ENCODE peak calls at places on chromosomes 2 and 18, in four cellular contexts. U is H9, C is H1, D is trophoblast cell. F is an unnamed sample.
A peak's percentile ranks its signal among the peaks of the same experiment; 100 is the strongest.

GRCh38 chr2:12456293-12457151 is 260.2 kb upstream of the TRIB2 start:
- DNase-seq in U (no peak), D (peak; percentile 100), C (no peak), F (no peak)

GRCh38 chr18:6947328-6948030 is 170.1 kb downstream of the LAMA1 start:
- DNase-seq in U (no peak), C (no peak), D (no peak), F (no peak)

GRCh38 chr2:132585982-132586608 is 83.9 kb downstream of the LYPD1 start:
- DNase-seq in D (no peak), C (no peak), U (no peak), F (no peak)

GRCh38 chr2:23594079-23594494 is 209.1 kb downstream of the KLHL29 start:
- DNase-seq in D (peak; percentile 31), C (no peak), U (no peak), F (no peak)

GRCh38 chr2:95531254-95531771 is 46.8 kb upstream of the TRIM43B start:
- DNase-seq in D (no peak), U (no peak), C (no peak), F (no peak)

GRCh38 chr2:215565897-215566296 is 130.0 kb upstream of the FN1 start:
- DNase-seq in C (no peak), D (peak; percentile 13), U (no peak), F (no peak)

GRCh38 chr2:72222829-72223564 is 75.3 kb upstream of the CYP26B1 start:
- DNase-seq in D (peak; percentile 25), U (no peak), C (no peak), F (no peak)

GRCh38 chr2:97011977-97012569 is 25.7 kb upstream of the FAM178B start:
- DNase-seq in D (peak; percentile 77), C (no peak), U (no peak), F (peak; percentile 15)

GRCh38 chr2:212959469-212960117 is 191.8 kb downstream of the IKZF2 start:
- DNase-seq in D (peak; percentile 95), U (no peak), C (no peak), F (no peak)

GRCh38 chr18:59446012-59446411 is 86.9 kb upstream of the LMAN1 start:
- DNase-seq in U (no peak), D (peak; percentile 8), C (no peak), F (peak; percentile 23)

GRCh38 chr2:67399831-67400489 is 2.8 kb downstream of the ETAA1 start:
- DNase-seq in D (no peak), U (no peak), C (no peak), F (no peak)

DNA sequence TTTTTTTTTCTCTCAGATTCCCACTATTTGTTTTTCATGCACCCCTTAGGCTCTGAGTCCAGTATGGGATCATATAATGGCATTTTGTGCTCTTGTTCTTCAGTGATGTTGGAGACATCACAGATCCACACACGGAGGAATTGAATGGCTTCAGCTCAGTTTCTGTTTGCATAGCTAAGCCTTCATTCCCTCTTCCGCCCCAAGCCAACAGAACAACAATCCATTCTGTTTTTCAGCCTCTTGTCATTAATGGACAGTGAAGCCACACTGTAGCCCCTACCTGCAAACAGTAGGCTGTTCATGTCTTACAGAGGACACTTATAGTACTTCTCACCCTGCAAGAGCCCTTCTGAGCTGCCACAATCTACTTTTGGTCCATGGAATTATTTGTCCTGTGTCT is 64.0 kb upstream of the ZSWIM2 start:
- DNase-seq in C (no peak), U (no peak), D (no peak), F (no peak)
- H2BK12ac ChIP-seq in C (no peak overlapping the region), U (no peak overlapping the region), D (no peak overlapping the region), F (no peak overlapping the region)

DNA sequence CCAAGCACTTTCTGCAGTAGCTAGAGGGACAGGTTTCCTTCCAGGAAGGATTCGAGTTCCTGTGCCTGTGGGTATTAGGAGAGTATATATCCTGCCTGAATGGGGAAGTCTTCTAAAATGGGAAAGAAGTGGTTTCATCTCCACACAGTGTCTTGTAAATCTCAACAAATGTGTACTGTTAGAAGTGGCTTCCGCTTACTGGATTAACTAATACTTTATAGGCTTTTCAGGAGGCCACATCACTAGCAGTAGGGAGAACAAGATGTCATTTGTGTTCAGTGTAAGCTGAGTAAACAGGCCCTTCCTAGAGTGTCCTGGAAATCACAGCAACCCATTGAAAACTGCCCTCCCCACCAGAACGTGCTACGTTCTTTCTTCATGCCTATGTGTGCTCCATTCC is 12.5 kb upstream of the POLR1B start:
- DNase-seq in D (no peak), U (no peak), C (no peak), F (no peak)
- H2BK12ac ChIP-seq in D (no peak overlapping the region), U (no peak overlapping the region), C (no peak overlapping the region), F (no peak overlapping the region)

DNA sequence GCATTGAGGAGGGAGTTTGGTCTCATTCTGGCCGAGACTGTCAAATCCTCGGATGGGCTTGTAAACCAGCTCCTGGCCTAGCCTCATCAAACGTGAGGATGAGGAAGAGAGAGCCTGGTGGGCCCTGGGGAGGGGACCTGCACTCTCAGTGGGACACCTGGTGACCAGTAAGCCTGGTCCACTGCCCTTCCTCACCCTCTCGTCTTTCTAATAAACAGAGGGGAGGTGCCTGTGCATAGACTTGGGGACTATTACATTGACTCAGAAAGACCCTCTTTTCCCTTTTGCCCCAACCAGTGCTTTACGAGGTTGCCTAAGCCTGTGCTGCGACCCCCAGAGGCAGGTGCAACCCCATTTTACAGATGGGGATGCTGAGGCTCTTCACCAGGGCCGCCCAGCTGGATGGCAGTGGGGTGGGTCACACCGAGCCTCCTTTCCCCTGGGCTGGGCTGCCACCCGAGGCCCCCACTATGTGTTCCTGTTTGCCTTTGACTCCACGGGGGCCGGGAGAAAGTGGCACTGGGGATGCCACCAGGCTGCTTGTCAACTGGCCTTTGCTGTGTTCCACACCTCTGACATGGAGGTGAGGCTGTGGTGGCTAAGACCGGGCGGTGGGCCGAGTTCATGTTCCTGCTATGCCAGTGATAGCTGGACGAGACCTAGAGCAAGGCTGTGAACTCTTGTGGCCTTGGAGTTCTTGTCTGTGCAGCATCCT is 85.9 kb downstream of the GLI2 start:
- DNase-seq in C (no peak), U (no peak), D (no peak), F (no peak)
- H2BK12ac ChIP-seq in C (peak overlapping the region; percentile 35), U (no peak overlapping the region), D (no peak overlapping the region), F (no peak overlapping the region)

GRCh38 chr2:233419626-233420431 is 65.5 kb downstream of the DGKD start:
- DNase-seq in U (no peak), D (no peak), C (no peak), F (no peak)
- H2BK12ac ChIP-seq in U (no peak overlapping the region), D (no peak overlapping the region), C (no peak overlapping the region), F (no peak overlapping the region)

DNA sequence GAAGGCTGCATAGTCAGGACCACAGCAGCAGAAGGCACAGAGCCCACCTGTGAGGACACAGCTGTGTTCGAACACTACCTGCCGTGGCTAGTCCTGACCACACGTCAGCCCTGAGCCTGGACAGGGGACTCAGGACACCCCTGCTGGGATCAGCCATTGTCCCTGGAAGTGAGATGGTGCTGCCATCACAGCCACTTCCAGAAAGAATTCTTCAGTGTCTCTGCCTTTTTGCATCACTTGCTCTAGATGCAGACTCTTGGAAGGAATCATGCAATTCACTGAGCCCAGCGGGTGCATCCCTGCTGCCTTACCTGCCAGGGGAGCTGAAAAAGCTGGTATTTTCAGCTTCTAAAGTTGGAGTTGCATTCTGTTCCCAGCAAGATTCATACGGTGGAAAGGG is 49.3 kb downstream of the LAMA3 start:
- DNase-seq in C (no peak), D (no peak), U (no peak), F (no peak)
- H2BK12ac ChIP-seq in C (no peak overlapping the region), D (no peak overlapping the region), U (no peak overlapping the region), F (no peak overlapping the region)

GRCh38 chr2:17981936-17982335 is 103.5 kb downstream of the KCNS3 start:
- DNase-seq in D (no peak), C (no peak), U (no peak), F (no peak)

GRCh38 chr2:17975401-17975800 is 96.9 kb downstream of the KCNS3 start:
- DNase-seq in C (no peak), D (no peak), U (no peak), F (no peak)

GRCh38 chr2:17976871-17977746 is 98.6 kb downstream of the KCNS3 start:
- DNase-seq in D (peak; percentile 1), C (no peak), U (no peak), F (no peak)

GRCh38 chr2:17979707-17980106 is 101.2 kb downstream of the KCNS3 start:
- DNase-seq in D (no peak), C (no peak), U (no peak), F (no peak)
- H2BK12ac ChIP-seq in D (no peak overlapping the region), C (no peak overlapping the region), U (no peak overlapping the region), F (no peak overlapping the region)

GRCh38 chr2:217068677-217069250 is 208.9 kb upstream of the TNP1 start:
- DNase-seq in U (no peak), D (no peak), C (no peak), F (no peak)
- H2BK12ac ChIP-seq in U (no peak overlapping the region), D (no peak overlapping the region), C (peak overlapping the region; percentile 6), F (no peak overlapping the region)

DNA sequence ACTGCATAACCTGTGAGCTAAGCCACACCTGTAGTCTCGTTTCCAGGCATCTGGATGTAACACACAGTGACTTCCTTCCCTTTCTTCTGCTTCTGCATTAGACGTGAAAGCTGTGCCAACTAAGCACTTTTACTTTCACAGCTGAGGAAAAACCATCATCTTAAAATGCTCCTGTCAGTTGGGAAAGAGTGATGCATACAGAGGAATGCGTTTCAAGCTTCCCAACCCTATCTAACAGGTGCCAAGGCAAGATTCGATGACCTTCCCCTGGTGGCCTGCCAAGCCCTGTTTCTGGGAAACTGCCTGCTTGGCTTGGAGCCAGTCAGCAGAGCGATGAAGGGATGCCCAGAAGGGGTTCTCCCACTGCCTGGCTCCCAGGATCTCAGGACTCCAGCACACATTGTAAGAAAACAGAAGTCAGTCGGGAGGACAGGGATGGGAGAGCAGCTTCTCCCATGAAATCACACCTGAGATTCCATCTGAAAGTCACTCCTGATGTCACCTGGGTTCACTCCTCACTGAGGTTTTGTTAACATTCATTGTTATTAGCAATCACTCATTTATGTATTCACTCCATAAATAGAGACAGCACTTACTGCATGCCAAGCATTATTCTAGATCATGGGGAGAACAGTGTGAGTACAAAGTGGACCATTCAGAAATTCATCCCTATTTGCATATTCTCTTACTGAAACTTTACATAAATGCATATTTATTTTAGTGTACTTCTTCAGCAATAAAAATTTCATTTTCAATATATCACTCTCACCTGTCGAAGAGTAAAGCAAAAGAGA is 64.1 kb downstream of the DTNA start:
- DNase-seq in U (no peak), C (no peak), D (peak; percentile 38), F (no peak)
- H2BK12ac ChIP-seq in U (no peak overlapping the region), C (no peak overlapping the region), D (no peak overlapping the region), F (no peak overlapping the region)